ENCODE peak calls at places on chromosomes 5 and 9, in five cellular contexts. One of them, this sample, is unnamed.

GRCh38 chr5:175195698-175196656 is 248.0 kb downstream of the DRD1 start:
- DNase-seq in stimulated activated CD4-positive, alpha-beta T cell treated with anti-CD3 and anti-CD28 coated beads, Interleukin-2, amount 100 ng/mL, for 48 hours: no peak
- DNase-seq in activated CD4-positive, alpha-beta T cell treated with anti-CD3 and anti-CD28 coated beads, Interleukin-2, amount 50 U/mL, for 48 hours: no peak
- DNase-seq in stimulated activated CD8-positive, alpha-beta memory T cell treated with anti-CD3 and anti-CD28 coated beads, Interleukin-4, amount 100 ng/mL, for 1 hour: no peak
- DNase-seq in COR-L47: no peak
- DNase-seq in this sample: no peak

GRCh38 chr9:37511006-37511714 is 25.4 kb downstream of the POLR1E start:
- DNase-seq in COR-L47: no peak
- DNase-seq in stimulated activated CD4-positive, alpha-beta T cell treated with anti-CD3 and anti-CD28 coated beads, Interleukin-2, amount 100 ng/mL, for 48 hours: no peak
- DNase-seq in activated CD4-positive, alpha-beta T cell treated with anti-CD3 and anti-CD28 coated beads, Interleukin-2, amount 50 U/mL, for 48 hours: no peak
- DNase-seq in stimulated activated CD8-positive, alpha-beta memory T cell treated with anti-CD3 and anti-CD28 coated beads, Interleukin-4, amount 100 ng/mL, for 1 hour: no peak
- DNase-seq in this sample: no peak

GRCh38 chr5:72859127-72859526 is 42.7 kb downstream of the TNPO1 start:
- DNase-seq in activated CD4-positive, alpha-beta T cell treated with anti-CD3 and anti-CD28 coated beads, Interleukin-2, amount 50 U/mL, for 48 hours: no peak
- DNase-seq in stimulated activated CD8-positive, alpha-beta memory T cell treated with anti-CD3 and anti-CD28 coated beads, Interleukin-4, amount 100 ng/mL, for 1 hour: no peak
- DNase-seq in stimulated activated CD4-positive, alpha-beta T cell treated with anti-CD3 and anti-CD28 coated beads, Interleukin-2, amount 100 ng/mL, for 48 hours: no peak
- DNase-seq in COR-L47: no peak
- DNase-seq in this sample: no peak

GRCh38 chr5:91538179-91538578 is 155.1 kb upstream of the ARRDC3 start:
- DNase-seq in stimulated activated CD8-positive, alpha-beta memory T cell treated with anti-CD3 and anti-CD28 coated beads, Interleukin-4, amount 100 ng/mL, for 1 hour: no peak
- DNase-seq in activated CD4-positive, alpha-beta T cell treated with anti-CD3 and anti-CD28 coated beads, Interleukin-2, amount 50 U/mL, for 48 hours: no peak
- DNase-seq in stimulated activated CD4-positive, alpha-beta T cell treated with anti-CD3 and anti-CD28 coated beads, Interleukin-2, amount 100 ng/mL, for 48 hours: no peak
- DNase-seq in COR-L47: no peak
- DNase-seq in this sample: no peak

GRCh38 chr5:6743161-6743560 is 29.9 kb downstream of the TENT4A start:
- DNase-seq in COR-L47: no peak
- DNase-seq in stimulated activated CD8-positive, alpha-beta memory T cell treated with anti-CD3 and anti-CD28 coated beads, Interleukin-4, amount 100 ng/mL, for 1 hour: no peak
- DNase-seq in stimulated activated CD4-positive, alpha-beta T cell treated with anti-CD3 and anti-CD28 coated beads, Interleukin-2, amount 100 ng/mL, for 48 hours: no peak
- DNase-seq in activated CD4-positive, alpha-beta T cell treated with anti-CD3 and anti-CD28 coated beads, Interleukin-2, amount 50 U/mL, for 48 hours: no peak
- DNase-seq in this sample: no peak

GRCh38 chr5:80198399-80198798 is 57.4 kb downstream of the SERINC5 start:
- DNase-seq in COR-L47: no peak
- DNase-seq in stimulated activated CD8-positive, alpha-beta memory T cell treated with anti-CD3 and anti-CD28 coated beads, Interleukin-4, amount 100 ng/mL, for 1 hour: no peak
- DNase-seq in stimulated activated CD4-positive, alpha-beta T cell treated with anti-CD3 and anti-CD28 coated beads, Interleukin-2, amount 100 ng/mL, for 48 hours: no peak
- DNase-seq in activated CD4-positive, alpha-beta T cell treated with anti-CD3 and anti-CD28 coated beads, Interleukin-2, amount 50 U/mL, for 48 hours: no peak
- DNase-seq in this sample: no peak

GRCh38 chr5:147510885-147511284 is 1.0 kb upstream of the DPYSL3 start:
- DNase-seq in stimulated activated CD8-positive, alpha-beta memory T cell treated with anti-CD3 and anti-CD28 coated beads, Interleukin-4, amount 100 ng/mL, for 1 hour: no peak
- DNase-seq in activated CD4-positive, alpha-beta T cell treated with anti-CD3 and anti-CD28 coated beads, Interleukin-2, amount 50 U/mL, for 48 hours: no peak
- DNase-seq in COR-L47: no peak
- DNase-seq in stimulated activated CD4-positive, alpha-beta T cell treated with anti-CD3 and anti-CD28 coated beads, Interleukin-2, amount 100 ng/mL, for 48 hours: no peak
- DNase-seq in this sample: no peak

GRCh38 chr9:33110686-33111085 is 34.2 kb upstream of the SMU1 start:
- DNase-seq in stimulated activated CD4-positive, alpha-beta T cell treated with anti-CD3 and anti-CD28 coated beads, Interleukin-2, amount 100 ng/mL, for 48 hours: no peak
- DNase-seq in stimulated activated CD8-positive, alpha-beta memory T cell treated with anti-CD3 and anti-CD28 coated beads, Interleukin-4, amount 100 ng/mL, for 1 hour: no peak
- DNase-seq in COR-L47: no peak
- DNase-seq in activated CD4-positive, alpha-beta T cell treated with anti-CD3 and anti-CD28 coated beads, Interleukin-2, amount 50 U/mL, for 48 hours: no peak
- DNase-seq in this sample: no peak

GRCh38 chr5:83956386-83956785 is 235.7 kb upstream of the HAPLN1 start:
- DNase-seq in stimulated activated CD8-positive, alpha-beta memory T cell treated with anti-CD3 and anti-CD28 coated beads, Interleukin-4, amount 100 ng/mL, for 1 hour: no peak
- DNase-seq in activated CD4-positive, alpha-beta T cell treated with anti-CD3 and anti-CD28 coated beads, Interleukin-2, amount 50 U/mL, for 48 hours: no peak
- DNase-seq in COR-L47: no peak
- DNase-seq in stimulated activated CD4-positive, alpha-beta T cell treated with anti-CD3 and anti-CD28 coated beads, Interleukin-2, amount 100 ng/mL, for 48 hours: no peak
- DNase-seq in this sample: no peak

GRCh38 chr5:73666891-73667290 is 40.9 kb downstream of the ARHGEF28 start:
- DNase-seq in stimulated activated CD8-positive, alpha-beta memory T cell treated with anti-CD3 and anti-CD28 coated beads, Interleukin-4, amount 100 ng/mL, for 1 hour: no peak
- DNase-seq in activated CD4-positive, alpha-beta T cell treated with anti-CD3 and anti-CD28 coated beads, Interleukin-2, amount 50 U/mL, for 48 hours: no peak
- DNase-seq in stimulated activated CD4-positive, alpha-beta T cell treated with anti-CD3 and anti-CD28 coated beads, Interleukin-2, amount 100 ng/mL, for 48 hours: no peak
- DNase-seq in COR-L47: no peak
- DNase-seq in this sample: no peak

GRCh38 chr5:1725641-1726468 is 73.8 kb downstream of the MRPL36 start:
- DNase-seq in stimulated activated CD4-positive, alpha-beta T cell treated with anti-CD3 and anti-CD28 coated beads, Interleukin-2, amount 100 ng/mL, for 48 hours: no peak
- DNase-seq in COR-L47: no peak
- DNase-seq in stimulated activated CD8-positive, alpha-beta memory T cell treated with anti-CD3 and anti-CD28 coated beads, Interleukin-4, amount 100 ng/mL, for 1 hour: no peak
- DNase-seq in activated CD4-positive, alpha-beta T cell treated with anti-CD3 and anti-CD28 coated beads, Interleukin-2, amount 50 U/mL, for 48 hours: no peak
- DNase-seq in this sample: peak

GRCh38 chr9:4923580-4924544 is 61.2 kb upstream of the JAK2 start:
- DNase-seq in COR-L47: peak
- DNase-seq in activated CD4-positive, alpha-beta T cell treated with anti-CD3 and anti-CD28 coated beads, Interleukin-2, amount 50 U/mL, for 48 hours: no peak
- DNase-seq in stimulated activated CD4-positive, alpha-beta T cell treated with anti-CD3 and anti-CD28 coated beads, Interleukin-2, amount 100 ng/mL, for 48 hours: no peak
- DNase-seq in stimulated activated CD8-positive, alpha-beta memory T cell treated with anti-CD3 and anti-CD28 coated beads, Interleukin-4, amount 100 ng/mL, for 1 hour: no peak
- DNase-seq in this sample: no peak

GRCh38 chr9:95125652-95126051 is 191.9 kb downstream of the FANCC start:
- DNase-seq in stimulated activated CD4-positive, alpha-beta T cell treated with anti-CD3 and anti-CD28 coated beads, Interleukin-2, amount 100 ng/mL, for 48 hours: no peak
- DNase-seq in COR-L47: no peak
- DNase-seq in stimulated activated CD8-positive, alpha-beta memory T cell treated with anti-CD3 and anti-CD28 coated beads, Interleukin-4, amount 100 ng/mL, for 1 hour: no peak
- DNase-seq in activated CD4-positive, alpha-beta T cell treated with anti-CD3 and anti-CD28 coated beads, Interleukin-2, amount 50 U/mL, for 48 hours: no peak
- DNase-seq in this sample: no peak

GRCh38 chr5:148125641-148126040 is 42.7 kb upstream of the SPINK14 start:
- DNase-seq in stimulated activated CD8-positive, alpha-beta memory T cell treated with anti-CD3 and anti-CD28 coated beads, Interleukin-4, amount 100 ng/mL, for 1 hour: no peak
- DNase-seq in activated CD4-positive, alpha-beta T cell treated with anti-CD3 and anti-CD28 coated beads, Interleukin-2, amount 50 U/mL, for 48 hours: no peak
- DNase-seq in COR-L47: no peak
- DNase-seq in stimulated activated CD4-positive, alpha-beta T cell treated with anti-CD3 and anti-CD28 coated beads, Interleukin-2, amount 100 ng/mL, for 48 hours: no peak
- DNase-seq in this sample: no peak

GRCh38 chr9:84076359-84076758 is 95.8 kb downstream of the RMI1 start:
- DNase-seq in activated CD4-positive, alpha-beta T cell treated with anti-CD3 and anti-CD28 coated beads, Interleukin-2, amount 50 U/mL, for 48 hours: no peak
- DNase-seq in stimulated activated CD8-positive, alpha-beta memory T cell treated with anti-CD3 and anti-CD28 coated beads, Interleukin-4, amount 100 ng/mL, for 1 hour: no peak
- DNase-seq in stimulated activated CD4-positive, alpha-beta T cell treated with anti-CD3 and anti-CD28 coated beads, Interleukin-2, amount 100 ng/mL, for 48 hours: no peak
- DNase-seq in COR-L47: no peak
- DNase-seq in this sample: no peak

GRCh38 chr5:35046754-35047153 is 995 bp downstream of the AGXT2 start:
- DNase-seq in activated CD4-positive, alpha-beta T cell treated with anti-CD3 and anti-CD28 coated beads, Interleukin-2, amount 50 U/mL, for 48 hours: no peak
- DNase-seq in stimulated activated CD8-positive, alpha-beta memory T cell treated with anti-CD3 and anti-CD28 coated beads, Interleukin-4, amount 100 ng/mL, for 1 hour: no peak
- DNase-seq in stimulated activated CD4-positive, alpha-beta T cell treated with anti-CD3 and anti-CD28 coated beads, Interleukin-2, amount 100 ng/mL, for 48 hours: no peak
- DNase-seq in COR-L47: no peak
- DNase-seq in this sample: no peak

GRCh38 chr9:77514886-77515711 is 133.0 kb downstream of the GNA14 start:
- DNase-seq in stimulated activated CD8-positive, alpha-beta memory T cell treated with anti-CD3 and anti-CD28 coated beads, Interleukin-4, amount 100 ng/mL, for 1 hour: no peak
- DNase-seq in COR-L47: no peak
- DNase-seq in stimulated activated CD4-positive, alpha-beta T cell treated with anti-CD3 and anti-CD28 coated beads, Interleukin-2, amount 100 ng/mL, for 48 hours: no peak
- DNase-seq in activated CD4-positive, alpha-beta T cell treated with anti-CD3 and anti-CD28 coated beads, Interleukin-2, amount 50 U/mL, for 48 hours: no peak
- DNase-seq in this sample: no peak

GRCh38 chr5:151040211-151040747 is 19.9 kb downstream of the GPX3 start:
- DNase-seq in activated CD4-positive, alpha-beta T cell treated with anti-CD3 and anti-CD28 coated beads, Interleukin-2, amount 50 U/mL, for 48 hours: no peak
- DNase-seq in stimulated activated CD4-positive, alpha-beta T cell treated with anti-CD3 and anti-CD28 coated beads, Interleukin-2, amount 100 ng/mL, for 48 hours: no peak
- DNase-seq in COR-L47: no peak
- DNase-seq in stimulated activated CD8-positive, alpha-beta memory T cell treated with anti-CD3 and anti-CD28 coated beads, Interleukin-4, amount 100 ng/mL, for 1 hour: no peak
- DNase-seq in this sample: no peak

GRCh38 chr5:77029376-77029885 is 773 bp upstream of the AGGF1 start:
- DNase-seq in stimulated activated CD4-positive, alpha-beta T cell treated with anti-CD3 and anti-CD28 coated beads, Interleukin-2, amount 100 ng/mL, for 48 hours: no peak
- DNase-seq in activated CD4-positive, alpha-beta T cell treated with anti-CD3 and anti-CD28 coated beads, Interleukin-2, amount 50 U/mL, for 48 hours: no peak
- DNase-seq in stimulated activated CD8-positive, alpha-beta memory T cell treated with anti-CD3 and anti-CD28 coated beads, Interleukin-4, amount 100 ng/mL, for 1 hour: no peak
- DNase-seq in COR-L47: no peak
- DNase-seq in this sample: no peak

GRCh38 chr5:141234109-141234508 is 11.0 kb downstream of the PCDHB14 start:
- DNase-seq in activated CD4-positive, alpha-beta T cell treated with anti-CD3 and anti-CD28 coated beads, Interleukin-2, amount 50 U/mL, for 48 hours: no peak
- DNase-seq in stimulated activated CD8-positive, alpha-beta memory T cell treated with anti-CD3 and anti-CD28 coated beads, Interleukin-4, amount 100 ng/mL, for 1 hour: no peak
- DNase-seq in stimulated activated CD4-positive, alpha-beta T cell treated with anti-CD3 and anti-CD28 coated beads, Interleukin-2, amount 100 ng/mL, for 48 hours: no peak
- DNase-seq in COR-L47: peak
- DNase-seq in this sample: no peak

GRCh38 chr5:140296289-140296688 is 6.6 kb downstream of the PFDN1 start:
- DNase-seq in stimulated activated CD8-positive, alpha-beta memory T cell treated with anti-CD3 and anti-CD28 coated beads, Interleukin-4, amount 100 ng/mL, for 1 hour: no peak
- DNase-seq in COR-L47: no peak
- DNase-seq in activated CD4-positive, alpha-beta T cell treated with anti-CD3 and anti-CD28 coated beads, Interleukin-2, amount 50 U/mL, for 48 hours: no peak
- DNase-seq in stimulated activated CD4-positive, alpha-beta T cell treated with anti-CD3 and anti-CD28 coated beads, Interleukin-2, amount 100 ng/mL, for 48 hours: no peak
- DNase-seq in this sample: no peak

GRCh38 chr5:97751556-97751955 is 568.5 kb upstream of the RIOK2 start:
- DNase-seq in COR-L47: no peak
- DNase-seq in stimulated activated CD8-positive, alpha-beta memory T cell treated with anti-CD3 and anti-CD28 coated beads, Interleukin-4, amount 100 ng/mL, for 1 hour: no peak
- DNase-seq in activated CD4-positive, alpha-beta T cell treated with anti-CD3 and anti-CD28 coated beads, Interleukin-2, amount 50 U/mL, for 48 hours: no peak
- DNase-seq in stimulated activated CD4-positive, alpha-beta T cell treated with anti-CD3 and anti-CD28 coated beads, Interleukin-2, amount 100 ng/mL, for 48 hours: no peak
- DNase-seq in this sample: no peak

GRCh38 chr5:60668715-60669304 is 31.2 kb downstream of the DEPDC1B start:
- DNase-seq in COR-L47: peak
- DNase-seq in activated CD4-positive, alpha-beta T cell treated with anti-CD3 and anti-CD28 coated beads, Interleukin-2, amount 50 U/mL, for 48 hours: no peak
- DNase-seq in stimulated activated CD4-positive, alpha-beta T cell treated with anti-CD3 and anti-CD28 coated beads, Interleukin-2, amount 100 ng/mL, for 48 hours: no peak
- DNase-seq in stimulated activated CD8-positive, alpha-beta memory T cell treated with anti-CD3 and anti-CD28 coated beads, Interleukin-4, amount 100 ng/mL, for 1 hour: no peak
- DNase-seq in this sample: no peak

GRCh38 chr5:43312076-43312620 is 1.1 kb downstream of the HMGCS1 start:
- DNase-seq in activated CD4-positive, alpha-beta T cell treated with anti-CD3 and anti-CD28 coated beads, Interleukin-2, amount 50 U/mL, for 48 hours: no peak
- DNase-seq in stimulated activated CD4-positive, alpha-beta T cell treated with anti-CD3 and anti-CD28 coated beads, Interleukin-2, amount 100 ng/mL, for 48 hours: no peak
- DNase-seq in stimulated activated CD8-positive, alpha-beta memory T cell treated with anti-CD3 and anti-CD28 coated beads, Interleukin-4, amount 100 ng/mL, for 1 hour: no peak
- DNase-seq in COR-L47: no peak
- DNase-seq in this sample: no peak